ENCODE peak calls at places on chromosomes 11 and 22, in eight cellular contexts. W is stimulated activated CD4-positive, alpha-beta T cell treated with anti-CD3 and anti-CD28 coated beads, Interleukin-4, amount 100 ng/mL, for 4 hours; D is H54; K is GM23338; S is GM23248; F is adipocyte; L is NCI-H1105 treated with DMSO at 0.1 percent for 48 hours; Y is neuronal stem cell. N is an unnamed sample.

GRCh38 chr22:20494978-20495860 is at the start of gene KLHL22:
- DNase-seq in W (no peak), D (peak), K (peak), S (peak), F (peak), L (peak), Y (peak), N (no peak)

GRCh38 chr22:45867118-45867905 is 109.7 kb downstream of the WNT7B start:
- DNase-seq in W (no peak), D (no peak), K (peak), S (peak), F (peak), L (no peak), Y (no peak), N (no peak)

GRCh38 chr11:75508051-75508561 is 17.6 kb downstream of the GDPD5 start:
- DNase-seq in W (peak), D (no peak), K (no peak), S (no peak), F (no peak), L (no peak), Y (no peak), N (no peak)

GRCh38 chr22:23787910-23788309 is 1.1 kb downstream of the SMARCB1 start:
- DNase-seq in W (no peak), D (no peak), K (no peak), S (no peak), F (no peak), L (no peak), Y (no peak), N (no peak)

GRCh38 chr11:19735512-19735911 is 22.9 kb downstream of the NAV2 start:
- DNase-seq in W (no peak), D (no peak), K (no peak), S (peak), F (peak), L (no peak), Y (no peak), N (no peak)

GRCh38 chr22:20211997-20212753 is 55.9 kb downstream of the RTN4R start:
- DNase-seq in W (no peak), D (no peak), K (no peak), S (no peak), F (no peak), L (peak), Y (no peak), N (peak)

GRCh38 chr11:102807921-102808320 is 10.0 kb upstream of the MMP1 start:
- DNase-seq in W (no peak), D (no peak), K (peak), S (peak), F (no peak), L (peak), Y (no peak), N (no peak)

GRCh38 chr11:63508009-63508408 is 2.1 kb downstream of the LGALS12 start:
- DNase-seq in W (no peak), D (no peak), K (peak), S (peak), F (peak), L (no peak), Y (peak), N (no peak)

GRCh38 chr11:70251583-70252285 is 18.8 kb upstream of the PPFIA1 start:
- DNase-seq in W (no peak), D (no peak), K (peak), S (no peak), F (no peak), L (no peak), Y (no peak), N (no peak)

GRCh38 chr11:71498091-71498490 is 29.0 kb upstream of the KRTAP5-7 start:
- DNase-seq in W (no peak), D (no peak), K (no peak), S (no peak), F (no peak), L (no peak), Y (no peak), N (no peak)

GRCh38 chr11:12205330-12205729 is 94.9 kb downstream of the MICAL2 start:
- DNase-seq in W (no peak), D (no peak), K (no peak), S (peak), F (peak), L (no peak), Y (no peak), N (no peak)

GRCh38 chr22:30649430-30650007 is 13.9 kb downstream of the SLC35E4 start:
- DNase-seq in W (peak), D (peak), K (no peak), S (peak), F (peak), L (no peak), Y (no peak), N (no peak)

GRCh38 chr11:115924744-115925567 is 420.7 kb upstream of the CADM1 start:
- DNase-seq in W (no peak), D (peak), K (no peak), S (no peak), F (no peak), L (no peak), Y (no peak), N (no peak)

GRCh38 chr22:18954333-18954732 is 18.2 kb upstream of the PRODH start:
- DNase-seq in W (peak), D (peak), K (peak), S (peak), F (peak), L (peak), Y (peak), N (no peak)

GRCh38 chr11:65766535-65766934 is 14.2 kb downstream of the AP5B1 start:
- DNase-seq in W (no peak), D (no peak), K (no peak), S (peak), F (peak), L (no peak), Y (no peak), N (no peak)

GRCh38 chr22:37623075-37624016 is 14.7 kb downstream of the GGA1 start:
- DNase-seq in W (peak), D (no peak), K (peak), S (peak), F (peak), L (peak), Y (peak), N (peak)

GRCh38 chr11:86919557-86920210 is 35.5 kb downstream of the FZD4 start:
- DNase-seq in W (no peak), D (peak), K (peak), S (peak), F (peak), L (peak), Y (peak), N (peak)

N was measured in NCI-H2029 treated with DMSO at 0.1 percent for 48 hours.